ENCODE peak calls at places on chromosomes 6 and 20, in six cellular contexts. T, Y, H, X, Q and J are unnamed samples.

GRCh38 chr6:165841153-165841558 is 178.1 kb upstream of the PDE10A start:
- DNase-seq in X (no peak), T (no peak), H (no peak), Y (no peak), Q (no peak), J (no peak)

GRCh38 chr6:56091159-56091869 is 156.1 kb downstream of the COL21A1 start:
- DNase-seq in Y (peak; percentile 71), Q (no peak), X (no peak), T (peak; percentile 64), H (no peak), J (no peak)

GRCh38 chr20:2006452-2007381 is 12.9 kb upstream of the PDYN start:
- DNase-seq in T (peak; percentile 50), Y (peak; percentile 12), X (peak; percentile 13), H (peak; percentile 27), Q (peak; percentile 74), J (no peak)

GRCh38 chr6:154757352-154758095 is 24.3 kb downstream of the SCAF8 start:
- DNase-seq in Y (no peak), X (no peak), H (no peak), T (no peak), Q (no peak), J (no peak)

GRCh38 chr6:33620158-33620583 is 951 bp upstream of the ITPR3 start:
- DNase-seq in X (peak; percentile 28), H (peak; percentile 74), Q (no peak), T (no peak), Y (no peak), J (no peak)

GRCh38 chr6:55866110-55866509 is 9.3 kb downstream of the BMP5 start:
- DNase-seq in X (no peak), T (no peak), H (no peak), Q (no peak), Y (no peak), J (no peak)

GRCh38 chr20:47506335-47506734 is 4.6 kb downstream of the NCOA3 start:
- DNase-seq in H (no peak), T (no peak), Q (no peak), Y (no peak), X (no peak), J (no peak)

GRCh38 chr6:36735110-36735971 is 37.7 kb downstream of the RAB44 start:
- DNase-seq in T (no peak), X (no peak), Q (no peak), H (peak; percentile 72), Y (peak; percentile 78), J (peak; percentile 53)

GRCh38 chr20:10429443-10429981 is 4.5 kb downstream of the MKKS start:
- DNase-seq in Y (no peak), X (no peak), T (no peak), H (no peak), Q (no peak), J (no peak)